ENCODE peak calls at places on chromosome 20, in five cellular contexts. A, C, Q, S and P are unnamed samples.

GRCh38 chr20:34703573-34704176 is 469 bp upstream of the TP53INP2 start:
- DNase-seq in S (peak; percentile 33), Q (no peak), C (no peak), A (no peak), P (peak; percentile 25)

GRCh38 chr20:13717631-13718044 is 67.1 kb downstream of the ESF1 start:
- DNase-seq in A (no peak), C (no peak), Q (no peak), S (no peak), P (no peak)

GRCh38 chr20:37627060-37627766 is 66.6 kb upstream of the CTNNBL1 start:
- DNase-seq in Q (no peak), S (peak; percentile 68), C (peak; percentile 37), A (peak; percentile 15), P (peak; percentile 39)

GRCh38 chr20:51378171-51378928 is 164.2 kb downstream of the NFATC2 start:
- DNase-seq in C (no peak), Q (peak; percentile 11), A (no peak), S (no peak), P (no peak)

GRCh38 chr20:56422824-56423189 is 10.7 kb downstream of the CASS4 start:
- DNase-seq in Q (no peak), A (no peak), C (no peak), S (no peak), P (no peak)

GRCh38 chr20:34155864-34156263 is 43.8 kb upstream of the EIF2S2 start:
- DNase-seq in A (no peak), Q (no peak), C (no peak), S (no peak), P (peak; percentile 38)

GRCh38 chr20:59693587-59693986 is 89.2 kb downstream of the PHACTR3 start:
- DNase-seq in C (no peak), S (no peak), Q (no peak), A (no peak), P (no peak)

GRCh38 chr20:63177134-63177784 is 38.7 kb downstream of the YTHDF1 start:
- DNase-seq in C (no peak), A (no peak), S (no peak), Q (no peak), P (no peak)

GRCh38 chr20:62737271-62737761 is 28.7 kb downstream of the NTSR1 start:
- DNase-seq in C (no peak), S (no peak), Q (no peak), A (no peak), P (no peak)

GRCh38 chr20:33130553-33130952 is 37.4 kb upstream of the BPIFA2 start:
- DNase-seq in A (peak; percentile 47), C (no peak), Q (no peak), S (peak; percentile 30), P (no peak)

GRCh38 chr20:48455606-48456360 is 372.0 kb downstream of the PREX1 start:
- DNase-seq in C (no peak), Q (no peak), S (no peak), A (peak; percentile 32), P (no peak)

GRCh38 chr20:20603339-20603990 is 109.0 kb downstream of the RALGAPA2 start:
- DNase-seq in A (no peak), Q (peak; percentile 9), S (no peak), C (no peak), P (no peak)

GRCh38 chr20:54397292-54398155 is 77.9 kb upstream of the DOK5 start:
- DNase-seq in A (no peak), S (no peak), Q (no peak), C (no peak), P (no peak)

GRCh38 chr20:17457064-17457463 is 74.1 kb downstream of the BFSP1 start:
- DNase-seq in Q (no peak), C (no peak), S (no peak), A (no peak), P (no peak)

GRCh38 chr20:52031574-52032303 is 159.8 kb downstream of the ZFP64 start:
- DNase-seq in Q (no peak), A (peak; percentile 51), C (peak; percentile 55), S (peak; percentile 94), P (no peak)

GRCh38 chr20:50360218-50360672 is 149.9 kb upstream of the PTPN1 start:
- DNase-seq in C (peak; percentile 35), S (no peak), Q (no peak), A (no peak), P (no peak)

GRCh38 chr20:16111853-16112412 is 461.3 kb downstream of the KIF16B start:
- DNase-seq in Q (no peak), C (no peak), A (no peak), S (no peak), P (no peak)

GRCh38 chr20:20317195-20318113 is 50.5 kb upstream of the INSM1 start:
- DNase-seq in A (no peak), C (no peak), Q (peak; percentile 67), S (no peak), P (no peak)

GRCh38 chr20:21781446-21782075 is 76.1 kb downstream of the PAX1 start:
- DNase-seq in A (no peak), C (no peak), S (no peak), Q (no peak), P (no peak)

GRCh38 chr20:12179692-12180091 is 262.0 kb downstream of the BTBD3 start:
- DNase-seq in S (no peak), A (no peak), C (no peak), Q (no peak), P (no peak)

GRCh38 chr20:62088258-62089127 is 22.8 kb upstream of the TAF4 start:
- DNase-seq in A (peak; percentile 74), C (peak; percentile 82), Q (no peak), S (peak; percentile 76), P (no peak)

GRCh38 chr20:32761831-32762753 is at the start of gene DNMT3B:
- DNase-seq in C (peak; percentile 73), S (peak; percentile 83), Q (peak; percentile 59), A (peak; percentile 94), P (peak; percentile 64)